ENCODE peak calls at places on chromosomes 16 and 17, in six cellular contexts. M is ELR, V is transverse colon, O is MM.1S, C is astrocyte of the hippocampus, A is T-helper 1 cell. Q is an unnamed sample.

GRCh38 chr17:40283662-40284061 is 4.0 kb upstream of the CDC6 start:
- DNase-seq in C (peak), M (peak), V (no peak), O (no peak), A (peak), Q (no peak)

GRCh38 chr17:81037783-81038733 is 3.1 kb downstream of the BAIAP2 start:
- DNase-seq in M (no peak), A (no peak), C (peak), V (no peak), O (no peak), Q (no peak)

GRCh38 chr17:76419576-76420245 is 33.2 kb downstream of the UBE2O start:
- DNase-seq in V (no peak), A (no peak), O (peak), M (no peak), C (peak), Q (no peak)

GRCh38 chr17:5585814-5586558 is 1.7 kb upstream of the NLRP1 start:
- DNase-seq in O (no peak), M (peak), V (no peak), A (peak), C (peak), Q (no peak)

GRCh38 chr17:40491486-40491885 is 9.9 kb downstream of the TNS4 start:
- DNase-seq in M (no peak), A (no peak), C (no peak), O (no peak), V (no peak), Q (no peak)

GRCh38 chr17:76383645-76384221 is 676 bp upstream of the SPHK1 start:
- DNase-seq in C (peak), V (peak), A (peak), M (peak), O (peak), Q (peak)

GRCh38 chr17:80313160-80313829 is 52.6 kb downstream of the RNF213 start:
- DNase-seq in M (no peak), A (no peak), O (no peak), C (no peak), V (no peak), Q (no peak)

GRCh38 chr16:49488740-49489525 is 115.3 kb downstream of the C16orf78 start:
- DNase-seq in O (no peak), C (no peak), A (no peak), V (peak), M (no peak), Q (no peak)

GRCh38 chr17:58492238-58493121 is 4.3 kb upstream of the HSF5 start:
- DNase-seq in C (no peak), O (no peak), V (no peak), A (peak), M (no peak), Q (no peak)

GRCh38 chr17:72439893-72440502 is 319.2 kb downstream of the SOX9 start:
- DNase-seq in O (no peak), C (no peak), A (no peak), V (no peak), M (no peak), Q (no peak)

Q was measured in left ventricle myocardium inferior.